ENCODE peak calls at places on chromosomes 3 and 15, in six cellular contexts. X is BE2C, W is heart left ventricle, D is osteocyte, L is A549, O is foreskin fibroblast. F is an unnamed sample.

GRCh38 chr15:69081310-69082004 is 67.0 kb downstream of the NOX5 start:
- DNase-seq in X (peak; percentile 32), W (peak; percentile 80), D (no peak), L (no peak), O (peak; percentile 30), F (no peak)

GRCh38 chr15:67840747-67841634 is 1.1 kb upstream of the RNU6-1 start:
- DNase-seq in X (peak; percentile 57), W (no peak), D (no peak), L (peak; percentile 86), O (no peak), F (no peak)

GRCh38 chr15:62928242-62928995 is 114.1 kb upstream of the TPM1 start:
- DNase-seq in X (peak; percentile 86), W (peak; percentile 47), D (no peak), L (peak; percentile 76), O (peak; percentile 82), F (no peak)

GRCh38 chr3:48215466-48215865 is 7.8 kb upstream of the CAMP start:
- DNase-seq in X (no peak), W (peak; percentile 42), D (no peak), L (no peak), O (no peak), F (no peak)

GRCh38 chr3:44114142-44114541 is 127.5 kb upstream of the TOPAZ1 start:
- DNase-seq in X (peak; percentile 31), W (no peak), D (no peak), L (no peak), O (no peak), F (no peak)

GRCh38 chr3:139129892-139130291 is 85.2 kb upstream of the PRR23C start:
- DNase-seq in X (no peak), W (no peak), D (no peak), L (no peak), O (no peak), F (no peak)

GRCh38 chr3:127107002-127107401 is 85.9 kb upstream of the PRR23E start:
- DNase-seq in X (no peak), W (no peak), D (peak; percentile 73), L (no peak), O (no peak), F (no peak)

GRCh38 chr15:41985236-41986160 is 13.1 kb upstream of the EHD4 start:
- DNase-seq in X (no peak), W (no peak), D (no peak), L (no peak), O (no peak), F (no peak)

GRCh38 chr15:41304149-41304548 is 28.2 kb downstream of the OIP5 start:
- DNase-seq in X (no peak), W (no peak), D (no peak), L (no peak), O (no peak), F (no peak)

GRCh38 chr3:71119171-71119570 is 464.4 kb downstream of the FOXP1 start:
- DNase-seq in X (no peak), W (no peak), D (no peak), L (no peak), O (no peak), F (no peak)

GRCh38 chr3:134201201-134202130 is 49.2 kb downstream of the RYK start:
- DNase-seq in X (no peak), W (no peak), D (no peak), L (no peak), O (peak; percentile 69), F (no peak)

GRCh38 chr15:75508741-75509532 is 57.4 kb upstream of the SIN3A start:
- DNase-seq in X (no peak), W (no peak), D (no peak), L (peak; percentile 33), O (peak; percentile 33), F (no peak)
- TF ChIP-seq CTCF in X (peak; percentile 76), W (peak; percentile 59), D (peak; percentile 72), L (peak; percentile 63), O (peak; percentile 69), F (peak; percentile 64)

GRCh38 chr3:143430582-143430981 is 311.0 kb downstream of the CHST2 start:
- DNase-seq in X (no peak), W (no peak), D (no peak), L (no peak), O (no peak), F (no peak)

GRCh38 chr3:143433787-143434378 is 314.3 kb downstream of the CHST2 start:
- DNase-seq in X (no peak), W (no peak), D (no peak), L (no peak), O (no peak), F (no peak)

GRCh38 chr3:143439785-143440184 is 320.2 kb downstream of the CHST2 start:
- DNase-seq in X (no peak), W (no peak), D (no peak), L (no peak), O (no peak), F (no peak)

GRCh38 chr3:143441772-143442171 is 322.2 kb downstream of the CHST2 start:
- DNase-seq in X (no peak), W (no peak), D (no peak), L (no peak), O (no peak), F (no peak)

DNA sequence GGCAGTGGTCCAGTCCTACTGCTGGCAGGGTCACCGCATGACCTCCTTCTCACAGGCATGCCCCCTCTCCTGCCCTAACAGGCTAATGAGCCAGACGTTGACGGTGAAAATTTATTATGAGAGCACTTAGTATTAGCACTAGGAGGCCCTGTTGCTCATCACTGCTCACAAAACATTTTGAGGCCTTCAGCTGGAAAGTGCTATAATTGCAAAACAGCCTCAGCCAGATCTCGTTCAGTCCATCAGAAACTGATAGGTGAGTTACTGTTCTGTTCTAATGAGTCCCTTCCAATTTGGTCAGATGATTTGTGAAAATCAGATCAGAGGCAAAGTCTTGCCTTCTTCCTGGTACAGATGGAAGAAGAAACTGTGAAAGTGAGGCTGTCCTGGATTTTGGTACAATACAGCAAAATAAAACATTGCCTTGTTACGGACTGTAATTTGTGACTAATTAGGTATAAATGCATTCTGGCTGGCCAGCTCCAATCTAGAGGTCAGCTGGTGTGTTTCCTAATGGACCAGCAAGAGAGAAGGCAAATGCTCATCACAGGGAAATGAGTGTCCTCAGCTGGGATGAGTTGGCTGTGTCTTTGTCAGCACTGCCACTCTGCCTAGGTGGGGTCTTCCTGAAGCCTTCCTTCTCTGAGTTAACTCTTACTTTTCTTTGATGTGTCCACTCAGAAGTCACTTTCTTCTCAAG is 316.8 kb downstream of the CHST2 start:
- DNase-seq in X (no peak), W (no peak), D (no peak), L (no peak), O (peak; percentile 82), F (no peak)
- TF ChIP-seq CTCF in X (no peak), W (no peak), D (no peak), L (no peak), O (no peak), F (no peak)

DNA sequence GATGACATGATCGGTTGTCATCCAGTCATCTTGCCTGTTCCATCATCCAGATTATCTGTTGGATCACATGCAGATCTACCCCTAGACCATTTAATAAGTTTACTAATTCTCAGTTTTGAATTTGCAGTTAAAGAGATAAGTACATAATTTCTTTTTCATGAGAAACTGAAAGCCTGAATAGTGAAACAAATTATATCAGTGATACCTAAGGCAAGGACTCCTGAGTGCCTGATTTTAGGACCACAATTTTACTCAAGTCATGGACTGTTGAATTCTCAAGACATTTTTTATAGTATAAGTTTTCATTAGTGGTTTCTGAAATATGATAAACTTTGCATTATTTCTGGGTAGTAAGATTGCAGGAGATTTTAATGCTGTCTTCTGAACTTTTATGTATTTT is 13.2 kb downstream of the SIDT1 start:
- DNase-seq in X (no peak), W (no peak), D (no peak), L (no peak), O (no peak), F (no peak)
- TF ChIP-seq CTCF in X (no peak), W (no peak), D (no peak), L (no peak), O (no peak), F (no peak)

GRCh38 chr3:56939759-56940323 is 120.6 kb upstream of the SPATA12 start:
- DNase-seq in X (peak; percentile 15), W (no peak), D (no peak), L (no peak), O (no peak), F (no peak)

GRCh38 chr3:56940331-56940730 is 120.1 kb upstream of the SPATA12 start:
- DNase-seq in X (no peak), W (no peak), D (no peak), L (no peak), O (no peak), F (no peak)

GRCh38 chr3:56940989-56941388 is 119.5 kb upstream of the SPATA12 start:
- DNase-seq in X (peak; percentile 13), W (no peak), D (no peak), L (no peak), O (no peak), F (no peak)

GRCh38 chr3:56937580-56937979 is 122.9 kb upstream of the SPATA12 start:
- DNase-seq in X (no peak), W (no peak), D (no peak), L (no peak), O (no peak), F (no peak)

DNA sequence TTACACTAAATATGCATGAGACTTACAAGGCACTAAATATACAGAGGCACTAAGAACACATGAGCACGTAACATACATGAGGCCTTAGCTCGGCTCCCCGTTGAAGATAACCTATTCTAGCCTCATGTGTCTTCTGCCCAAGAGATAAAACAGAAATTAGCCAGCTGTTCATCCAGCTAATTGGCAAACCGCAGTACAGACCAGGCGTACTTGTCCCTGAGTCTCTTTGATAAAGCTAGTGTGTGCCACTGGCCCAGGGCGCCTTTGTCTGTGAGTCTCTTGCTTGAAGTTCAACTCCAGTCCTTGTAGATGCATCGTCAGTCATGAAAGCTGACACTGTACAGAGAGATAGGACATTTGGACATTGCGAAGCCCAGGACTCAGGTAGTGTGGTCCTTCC is 121.9 kb upstream of the SPATA12 start:
- DNase-seq in X (peak; percentile 29), W (no peak), D (no peak), L (no peak), O (no peak), F (no peak)
- TF ChIP-seq CTCF in X (no peak), W (no peak), D (no peak), L (no peak), O (no peak), F (no peak)

GRCh38 chr3:184711366-184712247 is at the start of gene MAGEF1:
- DNase-seq in X (peak; percentile 90), W (peak; percentile 86), D (peak; percentile 89), L (peak; percentile 84), O (peak; percentile 72), F (peak; percentile 89)
- TF ChIP-seq CTCF in X (no peak), W (no peak), D (no peak), L (no peak), O (no peak), F (peak; percentile 16)

F was measured in type B pancreatic cell.